ENCODE peak calls at places on chromosomes 2 and 18, in seven cellular contexts. One of them, this sample, is unnamed.

GRCh38 chr2:119066272-119066804 is 92.2 kb downstream of the C1QL2 start:
- DNase-seq in AG09319: no peak
- DNase-seq in NCI-H1092: no peak
- DNase-seq in T47D: no peak
- DNase-seq in left ventricle myocardium inferior: no peak
- DNase-seq in upper lobe of right lung: no peak
- DNase-seq in SJSA1: no peak
- DNase-seq in this sample: no peak

GRCh38 chr2:20353597-20353996 is 3.0 kb upstream of the PUM2 start:
- DNase-seq in NCI-H1092: no peak
- DNase-seq in SJSA1: no peak
- DNase-seq in AG09319: no peak
- DNase-seq in left ventricle myocardium inferior: no peak
- DNase-seq in upper lobe of right lung: no peak
- DNase-seq in T47D: no peak
- DNase-seq in this sample: peak; percentile 40

GRCh38 chr2:41886145-41886664 is 161.6 kb upstream of the PKDCC start:
- DNase-seq in T47D: no peak
- DNase-seq in upper lobe of right lung: no peak
- DNase-seq in left ventricle myocardium inferior: no peak
- DNase-seq in NCI-H1092: no peak
- DNase-seq in SJSA1: no peak
- DNase-seq in AG09319: no peak
- DNase-seq in this sample: no peak

GRCh38 chr2:20549144-20549543 is 101.8 kb downstream of the HS1BP3 start:
- DNase-seq in left ventricle myocardium inferior: no peak
- DNase-seq in upper lobe of right lung: peak; percentile 19
- DNase-seq in NCI-H1092: no peak
- DNase-seq in AG09319: no peak
- DNase-seq in SJSA1: no peak
- DNase-seq in T47D: no peak
- DNase-seq in this sample: no peak

GRCh38 chr2:217953011-217953481 is 49.7 kb downstream of the TNS1 start:
- DNase-seq in NCI-H1092: no peak
- DNase-seq in upper lobe of right lung: peak; percentile 61
- DNase-seq in left ventricle myocardium inferior: peak; percentile 71
- DNase-seq in AG09319: no peak
- DNase-seq in T47D: no peak
- DNase-seq in SJSA1: no peak
- DNase-seq in this sample: no peak

GRCh38 chr2:23480991-23481797 is 96.2 kb downstream of the KLHL29 start:
- DNase-seq in AG09319: peak; percentile 18
- DNase-seq in upper lobe of right lung: peak; percentile 46
- DNase-seq in NCI-H1092: no peak
- DNase-seq in SJSA1: peak; percentile 81
- DNase-seq in T47D: peak; percentile 7
- DNase-seq in left ventricle myocardium inferior: no peak
- DNase-seq in this sample: no peak

GRCh38 chr2:107093426-107093957 is 207.5 kb upstream of the ST6GAL2 start:
- DNase-seq in left ventricle myocardium inferior: no peak
- DNase-seq in SJSA1: no peak
- DNase-seq in AG09319: no peak
- DNase-seq in upper lobe of right lung: no peak
- DNase-seq in NCI-H1092: no peak
- DNase-seq in T47D: no peak
- DNase-seq in this sample: no peak

GRCh38 chr2:26034597-26035067 is 748 bp downstream of the RAB10 start:
- DNase-seq in upper lobe of right lung: no peak
- DNase-seq in left ventricle myocardium inferior: no peak
- DNase-seq in AG09319: no peak
- DNase-seq in SJSA1: peak; percentile 19
- DNase-seq in NCI-H1092: no peak
- DNase-seq in T47D: no peak
- DNase-seq in this sample: no peak

GRCh38 chr18:24894880-24895279 is 434.4 kb downstream of the HRH4 start:
- DNase-seq in AG09319: no peak
- DNase-seq in SJSA1: no peak
- DNase-seq in left ventricle myocardium inferior: no peak
- DNase-seq in NCI-H1092: no peak
- DNase-seq in T47D: no peak
- DNase-seq in upper lobe of right lung: no peak
- DNase-seq in this sample: no peak

GRCh38 chr2:54673501-54673998 is 49.9 kb upstream of the EML6 start:
- DNase-seq in upper lobe of right lung: peak; percentile 87
- DNase-seq in SJSA1: peak; percentile 20
- DNase-seq in T47D: no peak
- DNase-seq in AG09319: no peak
- DNase-seq in left ventricle myocardium inferior: peak; percentile 87
- DNase-seq in NCI-H1092: no peak
- DNase-seq in this sample: no peak

GRCh38 chr2:226609361-226609760 is 190.3 kb downstream of the IRS1 start:
- DNase-seq in upper lobe of right lung: no peak
- DNase-seq in left ventricle myocardium inferior: no peak
- DNase-seq in SJSA1: peak; percentile 75
- DNase-seq in NCI-H1092: no peak
- DNase-seq in AG09319: peak; percentile 14
- DNase-seq in T47D: no peak
- DNase-seq in this sample: no peak

This sample was measured in NCI-H1930.